ENCODE peak calls at places on chromosomes 2 and 18, in five cellular contexts. One of them, this sample, is unnamed.

GRCh38 chr2:131121464-131121863 is 16.3 kb downstream of the PLEKHB2 start:
- DNase-seq in breast epithelium: no peak
- DNase-seq in WERI-Rb-1: no peak
- DNase-seq in CD8-positive, alpha-beta T cell: no peak
- DNase-seq in ascending aorta: no peak
- DNase-seq in this sample: no peak

GRCh38 chr2:68466361-68466777 is 725 bp downstream of the FBXO48 start:
- DNase-seq in ascending aorta: no peak
- DNase-seq in WERI-Rb-1: peak
- DNase-seq in breast epithelium: no peak
- DNase-seq in CD8-positive, alpha-beta T cell: no peak
- DNase-seq in this sample: no peak

GRCh38 chr2:113138428-113139322 is 11.3 kb downstream of the IL1RN start:
- DNase-seq in ascending aorta: peak
- DNase-seq in CD8-positive, alpha-beta T cell: no peak
- DNase-seq in breast epithelium: no peak
- DNase-seq in WERI-Rb-1: peak
- DNase-seq in this sample: no peak

GRCh38 chr2:15954761-15955160 is 14.4 kb downstream of the MYCN start:
- DNase-seq in ascending aorta: no peak
- DNase-seq in WERI-Rb-1: no peak
- DNase-seq in CD8-positive, alpha-beta T cell: no peak
- DNase-seq in breast epithelium: no peak
- DNase-seq in this sample: no peak

GRCh38 chr2:202434472-202434871 is 58.3 kb downstream of the BMPR2 start:
- DNase-seq in CD8-positive, alpha-beta T cell: no peak
- DNase-seq in ascending aorta: no peak
- DNase-seq in breast epithelium: no peak
- DNase-seq in WERI-Rb-1: no peak
- DNase-seq in this sample: no peak

GRCh38 chr2:165536861-165537499 is 67.5 kb downstream of the CSRNP3 start:
- DNase-seq in CD8-positive, alpha-beta T cell: no peak
- DNase-seq in WERI-Rb-1: no peak
- DNase-seq in breast epithelium: no peak
- DNase-seq in ascending aorta: no peak
- DNase-seq in this sample: no peak

GRCh38 chr2:28624798-28625701 is 126.6 kb upstream of the PPP1CB start:
- DNase-seq in CD8-positive, alpha-beta T cell: peak
- DNase-seq in WERI-Rb-1: no peak
- DNase-seq in breast epithelium: peak
- DNase-seq in ascending aorta: peak
- DNase-seq in this sample: no peak

GRCh38 chr18:34809697-34810096 is 99.6 kb downstream of the DTNA start:
- DNase-seq in breast epithelium: no peak
- DNase-seq in CD8-positive, alpha-beta T cell: no peak
- DNase-seq in ascending aorta: peak
- DNase-seq in WERI-Rb-1: peak
- DNase-seq in this sample: no peak

GRCh38 chr2:172404824-172405223 is 22.6 kb upstream of the ITGA6 start:
- DNase-seq in WERI-Rb-1: no peak
- DNase-seq in ascending aorta: no peak
- DNase-seq in breast epithelium: no peak
- DNase-seq in CD8-positive, alpha-beta T cell: no peak
- DNase-seq in this sample: no peak

GRCh38 chr2:241052677-241053360 is 49.3 kb downstream of the MTERF4 start:
- DNase-seq in CD8-positive, alpha-beta T cell: no peak
- DNase-seq in WERI-Rb-1: peak
- DNase-seq in ascending aorta: no peak
- DNase-seq in breast epithelium: peak
- DNase-seq in this sample: no peak

GRCh38 chr2:220318037-220318436 is 690.6 kb downstream of the SLC4A3 start:
- DNase-seq in ascending aorta: no peak
- DNase-seq in CD8-positive, alpha-beta T cell: no peak
- DNase-seq in breast epithelium: no peak
- DNase-seq in WERI-Rb-1: no peak
- DNase-seq in this sample: no peak

GRCh38 chr2:238922435-238922834 is 74.5 kb downstream of the TWIST2 start:
- DNase-seq in ascending aorta: peak
- DNase-seq in CD8-positive, alpha-beta T cell: no peak
- DNase-seq in WERI-Rb-1: no peak
- DNase-seq in breast epithelium: no peak
- DNase-seq in this sample: no peak

GRCh38 chr2:36729067-36729466 is 32.6 kb downstream of the VIT start:
- DNase-seq in breast epithelium: no peak
- DNase-seq in ascending aorta: no peak
- DNase-seq in WERI-Rb-1: no peak
- DNase-seq in CD8-positive, alpha-beta T cell: no peak
- DNase-seq in this sample: no peak

GRCh38 chr2:223465793-223466192 is 136.4 kb downstream of the SCG2 start:
- DNase-seq in breast epithelium: peak
- DNase-seq in ascending aorta: peak
- DNase-seq in WERI-Rb-1: no peak
- DNase-seq in CD8-positive, alpha-beta T cell: no peak
- DNase-seq in this sample: no peak

GRCh38 chr2:61855178-61855523 is 1.3 kb upstream of the FAM161A start:
- DNase-seq in WERI-Rb-1: peak
- DNase-seq in breast epithelium: peak
- DNase-seq in ascending aorta: no peak
- DNase-seq in CD8-positive, alpha-beta T cell: no peak
- DNase-seq in this sample: peak

GRCh38 chr18:22865354-22866116 is 67.6 kb upstream of the RBBP8 start:
- DNase-seq in WERI-Rb-1: no peak
- DNase-seq in breast epithelium: no peak
- DNase-seq in CD8-positive, alpha-beta T cell: no peak
- DNase-seq in ascending aorta: no peak
- DNase-seq in this sample: no peak

GRCh38 chr2:21890041-21890440 is 766.3 kb downstream of the TDRD15 start:
- DNase-seq in breast epithelium: no peak
- DNase-seq in CD8-positive, alpha-beta T cell: no peak
- DNase-seq in ascending aorta: no peak
- DNase-seq in WERI-Rb-1: no peak
- DNase-seq in this sample: no peak

GRCh38 chr18:31116853-31117595 is 14.8 kb upstream of the DSC2 start:
- DNase-seq in breast epithelium: no peak
- DNase-seq in ascending aorta: no peak
- DNase-seq in WERI-Rb-1: no peak
- DNase-seq in CD8-positive, alpha-beta T cell: no peak
- DNase-seq in this sample: no peak

GRCh38 chr2:241940329-241940728 is 70.8 kb downstream of the RTP5 start:
- DNase-seq in CD8-positive, alpha-beta T cell: no peak
- DNase-seq in ascending aorta: no peak
- DNase-seq in breast epithelium: no peak
- DNase-seq in WERI-Rb-1: no peak
- DNase-seq in this sample: no peak

GRCh38 chr2:164784376-164784775 is 57.2 kb downstream of the COBLL1 start:
- DNase-seq in ascending aorta: no peak
- DNase-seq in breast epithelium: no peak
- DNase-seq in WERI-Rb-1: peak
- DNase-seq in CD8-positive, alpha-beta T cell: no peak
- DNase-seq in this sample: no peak

GRCh38 chr2:68059769-68060525 is 2.9 kb downstream of the C1D start:
- DNase-seq in CD8-positive, alpha-beta T cell: no peak
- DNase-seq in ascending aorta: no peak
- DNase-seq in breast epithelium: no peak
- DNase-seq in WERI-Rb-1: no peak
- DNase-seq in this sample: no peak

GRCh38 chr2:98416760-98417159 is 27.9 kb upstream of the INPP4A start:
- DNase-seq in breast epithelium: no peak
- DNase-seq in ascending aorta: no peak
- DNase-seq in WERI-Rb-1: no peak
- DNase-seq in CD8-positive, alpha-beta T cell: no peak
- DNase-seq in this sample: no peak

GRCh38 chr2:98408155-98408554 is 36.5 kb upstream of the INPP4A start:
- DNase-seq in ascending aorta: no peak
- DNase-seq in CD8-positive, alpha-beta T cell: no peak
- DNase-seq in WERI-Rb-1: no peak
- DNase-seq in breast epithelium: no peak
- DNase-seq in this sample: no peak

GRCh38 chr2:98412751-98413445 is 31.8 kb upstream of the INPP4A start:
- DNase-seq in breast epithelium: no peak
- DNase-seq in ascending aorta: no peak
- DNase-seq in CD8-positive, alpha-beta T cell: peak
- DNase-seq in WERI-Rb-1: peak
- DNase-seq in this sample: no peak
- TF ChIP-seq CTCF in breast epithelium: peak
- TF ChIP-seq CTCF in ascending aorta: no peak
- TF ChIP-seq CTCF in CD8-positive, alpha-beta T cell: peak
- TF ChIP-seq CTCF in WERI-Rb-1: peak
- TF ChIP-seq CTCF in this sample: peak

GRCh38 chr18:7596133-7596532 is 29.0 kb downstream of the PTPRM start:
- DNase-seq in ascending aorta: no peak
- DNase-seq in breast epithelium: no peak
- DNase-seq in CD8-positive, alpha-beta T cell: no peak
- DNase-seq in WERI-Rb-1: no peak
- DNase-seq in this sample: no peak

GRCh38 chr18:7593194-7593819 is 26.2 kb downstream of the PTPRM start:
- DNase-seq in CD8-positive, alpha-beta T cell: no peak
- DNase-seq in breast epithelium: no peak
- DNase-seq in ascending aorta: no peak
- DNase-seq in WERI-Rb-1: no peak
- DNase-seq in this sample: no peak

GRCh38 chr18:7590800-7591560 is 23.9 kb downstream of the PTPRM start:
- DNase-seq in breast epithelium: no peak
- DNase-seq in WERI-Rb-1: peak
- DNase-seq in ascending aorta: no peak
- DNase-seq in CD8-positive, alpha-beta T cell: no peak
- DNase-seq in this sample: no peak

GRCh38 chr18:7598167-7599062 is 31.3 kb downstream of the PTPRM start:
- DNase-seq in breast epithelium: no peak
- DNase-seq in CD8-positive, alpha-beta T cell: no peak
- DNase-seq in WERI-Rb-1: no peak
- DNase-seq in ascending aorta: no peak
- DNase-seq in this sample: no peak

GRCh38 chr18:7592305-7593071 is 25.4 kb downstream of the PTPRM start:
- DNase-seq in breast epithelium: no peak
- DNase-seq in WERI-Rb-1: peak
- DNase-seq in CD8-positive, alpha-beta T cell: no peak
- DNase-seq in ascending aorta: no peak
- DNase-seq in this sample: no peak
- TF ChIP-seq CTCF in breast epithelium: no peak
- TF ChIP-seq CTCF in WERI-Rb-1: peak
- TF ChIP-seq CTCF in CD8-positive, alpha-beta T cell: no peak
- TF ChIP-seq CTCF in ascending aorta: no peak
- TF ChIP-seq CTCF in this sample: no peak

DNA sequence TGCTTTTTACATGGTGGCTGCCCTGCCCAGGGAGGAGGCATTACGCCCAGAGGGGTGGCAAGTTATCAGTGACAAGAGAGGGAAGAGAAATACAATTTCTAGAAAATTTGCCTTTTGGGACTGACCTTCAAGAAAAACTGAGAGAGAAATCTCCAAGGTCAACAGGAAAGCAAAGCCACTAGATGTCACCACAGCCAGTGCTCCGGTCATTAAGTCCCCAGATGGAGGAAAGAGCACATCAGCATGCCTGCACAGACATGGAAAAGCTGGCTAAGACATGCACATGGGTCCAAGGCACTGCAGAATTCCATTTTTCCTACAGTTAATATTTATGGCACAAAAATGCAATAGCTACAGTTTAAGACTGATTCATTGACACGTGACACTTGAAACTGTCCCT is 21.0 kb downstream of the FHL2 start:
- DNase-seq in breast epithelium: no peak
- DNase-seq in WERI-Rb-1: no peak
- DNase-seq in CD8-positive, alpha-beta T cell: no peak
- DNase-seq in ascending aorta: peak
- DNase-seq in this sample: no peak
- TF ChIP-seq CTCF in breast epithelium: no peak
- TF ChIP-seq CTCF in WERI-Rb-1: peak
- TF ChIP-seq CTCF in CD8-positive, alpha-beta T cell: no peak
- TF ChIP-seq CTCF in ascending aorta: no peak
- TF ChIP-seq CTCF in this sample: no peak

DNA sequence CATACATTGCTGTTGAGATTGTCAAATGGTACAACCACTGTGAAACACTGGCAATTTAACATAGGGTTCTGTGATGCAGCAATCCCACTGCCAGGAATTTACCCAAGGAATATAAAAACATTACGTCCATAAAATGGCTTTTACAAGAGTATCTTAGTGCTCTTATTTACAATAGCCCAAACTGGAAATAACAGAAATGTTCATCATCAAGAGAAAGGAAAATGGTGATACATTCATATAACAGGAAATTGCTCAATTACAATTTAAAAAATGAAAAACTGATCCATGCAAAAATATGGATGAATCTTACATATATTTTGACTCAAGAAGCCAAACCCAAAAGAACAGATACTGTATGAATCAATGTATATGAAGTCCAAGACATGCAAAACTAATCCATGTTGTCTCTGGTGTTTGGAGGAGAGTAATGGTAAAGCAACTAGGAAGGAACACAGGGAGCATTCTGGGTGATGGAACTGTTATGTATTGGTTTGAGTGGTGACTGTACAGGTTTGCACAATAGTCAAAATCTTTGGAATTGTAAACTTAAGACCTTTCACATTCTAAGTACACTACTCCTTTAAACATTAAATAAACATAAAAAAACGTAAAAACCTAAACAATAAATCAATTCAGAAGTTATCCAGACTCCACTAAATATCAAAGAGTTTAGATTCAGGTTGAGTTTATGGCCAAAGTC is 104.8 kb upstream of the WDR75 start:
- DNase-seq in CD8-positive, alpha-beta T cell: no peak
- DNase-seq in breast epithelium: no peak
- DNase-seq in WERI-Rb-1: no peak
- DNase-seq in ascending aorta: no peak
- DNase-seq in this sample: no peak
- TF ChIP-seq CTCF in CD8-positive, alpha-beta T cell: no peak
- TF ChIP-seq CTCF in breast epithelium: no peak
- TF ChIP-seq CTCF in WERI-Rb-1: no peak
- TF ChIP-seq CTCF in ascending aorta: no peak
- TF ChIP-seq CTCF in this sample: no peak